ENCODE peak calls at places on chromosomes 3 and 15, in eight cellular contexts. U, P, A, E, N, C, K and B are unnamed samples.

GRCh38 chr3:71107926-71108325 is 475.6 kb downstream of the FOXP1 start:
- ATAC-seq in U (no peak), P (no peak), A (no peak), E (no peak), N (no peak), C (no peak), K (no peak), B (no peak)

GRCh38 chr15:58738051-58738707 is 11.3 kb downstream of the ADAM10 start:
- ATAC-seq in U (no peak), P (no peak), A (no peak), E (no peak), N (no peak), C (no peak), K (no peak), B (no peak)

GRCh38 chr15:71186267-71186666 is 71.0 kb downstream of the THSD4 start:
- ATAC-seq in U (no peak), P (no peak), A (no peak), E (no peak), N (no peak), C (peak; percentile 61), K (no peak), B (no peak)

GRCh38 chr3:186239321-186239720 is 122.7 kb downstream of the DGKG start:
- ATAC-seq in U (no peak), P (peak; percentile 18), A (no peak), E (no peak), N (no peak), C (no peak), K (no peak), B (no peak)

GRCh38 chr3:180278583-180279188 is 241.9 kb upstream of the PEX5L start:
- ATAC-seq in U (no peak), P (no peak), A (peak; percentile 95), E (no peak), N (no peak), C (no peak), K (no peak), B (no peak)

GRCh38 chr15:37926136-37926535 is 8.3 kb upstream of the TMCO5A start:
- ATAC-seq in U (no peak), P (no peak), A (no peak), E (no peak), N (no peak), C (no peak), K (no peak), B (no peak)

GRCh38 chr3:127817331-127817821 is 4.9 kb downstream of the MGLL start:
- ATAC-seq in U (peak; percentile 31), P (no peak), A (no peak), E (peak; percentile 71), N (no peak), C (peak; percentile 71), K (no peak), B (peak; percentile 73)

GRCh38 chr3:134279466-134279865 is 28.8 kb upstream of the RYK start:
- ATAC-seq in U (no peak), P (no peak), A (no peak), E (no peak), N (no peak), C (no peak), K (no peak), B (no peak)

GRCh38 chr3:121817753-121818152 is 17.1 kb downstream of the IQCB1 start:
- ATAC-seq in U (no peak), P (no peak), A (no peak), E (no peak), N (no peak), C (no peak), K (no peak), B (no peak)

GRCh38 chr3:122074621-122075265 is 19.6 kb downstream of the CD86 start:
- ATAC-seq in U (no peak), P (no peak), A (peak; percentile 70), E (no peak), N (no peak), C (peak; percentile 57), K (no peak), B (peak; percentile 43)

DNA sequence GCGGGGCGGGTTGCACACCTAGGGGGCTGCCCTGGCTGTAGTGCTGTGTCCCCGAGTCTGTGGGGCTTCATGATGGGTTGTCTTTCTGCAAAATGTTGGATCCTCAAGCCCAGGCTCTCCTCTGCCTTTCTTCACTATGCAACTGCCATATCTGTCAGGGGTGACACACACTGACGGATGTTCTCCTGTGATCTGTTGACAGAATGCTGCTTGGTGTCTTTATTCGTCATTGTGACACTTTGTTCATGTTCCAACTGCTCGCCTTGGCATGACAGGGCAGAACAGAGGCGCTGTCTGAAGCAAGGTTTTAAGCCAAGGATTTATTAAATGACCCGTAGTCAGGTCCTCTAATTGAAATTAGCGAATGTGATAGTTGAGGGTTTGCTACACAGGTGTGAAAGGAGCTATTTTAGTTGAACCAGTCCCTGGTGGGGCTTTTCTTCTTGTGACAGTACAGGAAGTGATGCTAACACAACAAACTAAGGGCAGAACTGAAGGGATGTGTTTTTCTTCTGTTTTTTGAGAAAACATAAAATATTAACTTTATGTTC is 173.4 kb downstream of the MCTP2 start:
- ATAC-seq in U (no peak), P (no peak), A (peak; percentile 22), E (no peak), N (no peak), C (no peak), K (no peak), B (no peak)
- H3K36me3 ChIP-seq in U (no peaks in the 10 kb centered on the region), P (no peaks in the 10 kb centered on the region), A (no peaks in the 10 kb centered on the region), E (no peaks in the 10 kb centered on the region), N (no peaks in the 10 kb centered on the region), C (peaks cover 21% of the 10 kb centered on the region), K (no peaks in the 10 kb centered on the region), B (no peaks in the 10 kb centered on the region)

GRCh38 chr3:45817788-45818523 is 21.6 kb upstream of the SLC6A20 start:
- ATAC-seq in U (peak; percentile 85), P (no peak), A (peak; percentile 30), E (peak; percentile 84), N (no peak), C (peak; percentile 87), K (no peak), B (peak; percentile 90)
- TF ChIP-seq POLR2AphosphoS5 in U (peak; percentile 43), P (no peak), A (no peak), E (peak; percentile 60), N (no peak), C (peak; percentile 7), K (no peak), B (peak; percentile 80)

GRCh38 chr15:25051399-25052154 is 96.8 kb downstream of the SNRPN start:
- ATAC-seq in U (no peak), P (no peak), A (no peak), E (no peak), N (no peak), C (no peak), K (no peak), B (no peak)

GRCh38 chr15:25054329-25054728 is 99.5 kb downstream of the SNRPN start:
- ATAC-seq in U (no peak), P (no peak), A (no peak), E (no peak), N (no peak), C (no peak), K (no peak), B (no peak)

GRCh38 chr15:25054943-25055342 is 100.2 kb downstream of the SNRPN start:
- ATAC-seq in U (no peak), P (no peak), A (no peak), E (no peak), N (no peak), C (no peak), K (no peak), B (no peak)

GRCh38 chr15:25053000-25053815 is 98.4 kb downstream of the SNRPN start:
- ATAC-seq in U (no peak), P (no peak), A (no peak), E (no peak), N (no peak), C (no peak), K (no peak), B (no peak)

DNA sequence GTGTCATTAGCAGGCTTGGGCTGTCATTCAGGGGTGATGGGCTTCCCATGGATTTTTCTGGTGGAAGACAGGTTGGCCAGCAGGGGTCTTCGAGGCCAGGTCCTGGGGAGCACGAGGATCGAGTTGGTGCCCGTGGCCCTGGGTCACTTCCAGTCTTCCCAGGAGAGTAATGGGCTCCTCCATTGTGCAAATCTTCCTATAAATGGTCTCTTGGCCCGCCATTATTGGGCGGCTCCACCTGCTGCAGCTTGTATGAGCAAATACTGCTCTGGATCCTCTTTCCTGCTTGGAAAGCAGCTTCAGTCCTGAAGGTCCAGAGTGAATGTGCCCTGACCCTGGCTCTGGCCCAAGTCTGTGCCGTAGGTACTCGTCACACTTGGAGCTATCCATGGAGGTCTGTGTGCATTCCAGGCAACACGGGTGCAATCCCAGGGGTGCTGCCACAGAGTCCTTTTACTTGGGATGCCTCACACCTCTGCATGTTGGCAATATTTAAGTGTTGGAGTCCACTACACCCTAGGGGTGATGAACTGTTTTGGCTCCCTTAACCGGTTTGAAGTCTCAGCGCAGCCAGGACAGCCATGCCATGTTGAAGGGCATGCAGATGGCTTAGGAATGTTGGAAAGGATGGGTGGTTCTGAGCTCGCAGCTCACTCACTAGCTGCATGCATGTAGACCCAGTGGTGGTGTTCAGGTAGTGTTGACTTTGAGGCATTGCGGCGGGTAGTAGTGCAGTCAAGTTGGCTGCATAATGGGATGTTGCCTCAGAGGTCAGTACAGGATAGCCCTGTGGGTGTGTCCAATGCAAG is 97.6 kb downstream of the SNRPN start:
- ATAC-seq in U (no peak), P (no peak), A (no peak), E (no peak), N (no peak), C (no peak), K (no peak), B (no peak)
- H3K36me3 ChIP-seq in U (no peaks in the 10 kb centered on the region), P (peaks cover 84% of the 10 kb centered on the region), A (no peaks in the 10 kb centered on the region), E (no peaks in the 10 kb centered on the region), N (peaks cover 35% of the 10 kb centered on the region), C (peaks cover 94% of the 10 kb centered on the region), K (no peaks in the 10 kb centered on the region), B (no peaks in the 10 kb centered on the region)

DNA sequence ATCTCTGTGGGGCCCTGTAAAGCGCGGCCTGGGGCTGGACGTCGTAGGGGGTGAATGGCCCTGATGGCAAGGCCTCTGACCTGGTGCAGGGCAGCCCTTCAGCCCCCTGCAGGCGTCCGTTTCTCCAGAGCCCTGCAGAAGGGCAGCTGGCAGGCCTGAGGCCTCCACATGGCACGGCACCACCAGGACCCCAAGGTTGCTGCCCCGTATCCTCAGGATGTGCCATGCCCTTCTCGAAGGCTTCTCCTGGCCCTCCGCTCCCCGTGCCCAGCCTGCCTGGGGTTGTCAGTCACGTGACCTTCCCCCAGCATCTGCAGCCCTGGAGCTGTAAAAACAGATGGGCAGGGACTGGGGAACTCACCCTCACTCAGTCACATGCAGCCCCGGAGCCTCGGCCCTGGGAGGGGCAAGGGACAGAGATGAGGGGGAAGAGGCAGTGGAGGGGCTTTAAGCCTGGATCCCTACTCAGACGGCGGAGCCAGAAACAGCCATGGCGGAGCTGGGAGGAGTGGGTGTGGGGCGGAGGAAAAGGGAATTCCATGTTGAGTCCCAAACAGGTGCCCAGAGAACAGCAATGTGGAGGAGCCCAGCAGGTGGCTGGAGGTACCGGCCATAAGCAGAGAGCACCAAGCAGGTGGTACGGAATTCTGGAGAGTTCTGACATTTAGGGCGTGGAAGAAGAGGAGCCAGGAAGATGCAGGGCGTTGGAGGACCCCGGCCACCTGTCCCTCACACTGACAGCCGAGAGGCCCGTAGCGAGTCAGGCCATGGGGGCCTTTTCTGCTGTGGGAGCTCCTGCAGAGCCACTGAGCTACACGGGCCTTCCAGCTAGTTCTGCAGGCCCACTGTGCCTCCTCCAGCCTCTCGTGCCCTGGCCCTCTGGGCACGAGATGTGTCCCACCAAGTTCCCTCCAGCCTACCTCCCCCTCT is 193.1 kb downstream of the XXYLT1 start:
- ATAC-seq in U (no peak), P (no peak), A (no peak), E (no peak), N (no peak), C (no peak), K (no peak), B (no peak)
- TF ChIP-seq POLR2AphosphoS5 in U (no peak), P (no peak), A (no peak), E (no peak), N (no peak), C (no peak), K (no peak), B (no peak)